ENCODE peak calls at places on chromosomes 1 and 21, in nine cellular contexts. One of them, this sample, is unnamed.

GRCh38 chr1:30763654-30764248 is 6.2 kb upstream of the LAPTM5 start:
- DNase-seq in amygdala: no peak
- DNase-seq in lower leg skin: no peak
- DNase-seq in activated CD4-positive, alpha-beta T cell treated with anti-CD3 and anti-CD28 coated beads for 48 hours: no peak
- DNase-seq in GM20000: no peak
- DNase-seq in NCI-H510A: no peak
- DNase-seq in ascending aorta: no peak
- DNase-seq in left cardiac atrium: no peak
- DNase-seq in thyroid gland: peak
- DNase-seq in this sample: no peak

GRCh38 chr1:47914218-47914937 is 82.8 kb downstream of the TRABD2B start:
- DNase-seq in amygdala: no peak
- DNase-seq in lower leg skin: no peak
- DNase-seq in activated CD4-positive, alpha-beta T cell treated with anti-CD3 and anti-CD28 coated beads for 48 hours: no peak
- DNase-seq in GM20000: no peak
- DNase-seq in NCI-H510A: no peak
- DNase-seq in ascending aorta: no peak
- DNase-seq in left cardiac atrium: no peak
- DNase-seq in thyroid gland: no peak
- DNase-seq in this sample: no peak

GRCh38 chr21:38802050-38803026 is 3.4 kb upstream of the ETS2 start:
- DNase-seq in amygdala: no peak
- DNase-seq in lower leg skin: peak
- DNase-seq in activated CD4-positive, alpha-beta T cell treated with anti-CD3 and anti-CD28 coated beads for 48 hours: no peak
- DNase-seq in GM20000: no peak
- DNase-seq in NCI-H510A: no peak
- DNase-seq in ascending aorta: no peak
- DNase-seq in left cardiac atrium: no peak
- DNase-seq in thyroid gland: no peak
- DNase-seq in this sample: no peak

GRCh38 chr1:64006276-64007051 is 197.0 kb upstream of the UBE2U start:
- DNase-seq in amygdala: no peak
- DNase-seq in lower leg skin: no peak
- DNase-seq in activated CD4-positive, alpha-beta T cell treated with anti-CD3 and anti-CD28 coated beads for 48 hours: peak
- DNase-seq in GM20000: no peak
- DNase-seq in NCI-H510A: peak
- DNase-seq in ascending aorta: no peak
- DNase-seq in left cardiac atrium: no peak
- DNase-seq in thyroid gland: no peak
- DNase-seq in this sample: peak

GRCh38 chr1:169601096-169601881 is 15.0 kb upstream of the F5 start:
- DNase-seq in amygdala: no peak
- DNase-seq in lower leg skin: no peak
- DNase-seq in activated CD4-positive, alpha-beta T cell treated with anti-CD3 and anti-CD28 coated beads for 48 hours: no peak
- DNase-seq in GM20000: peak
- DNase-seq in NCI-H510A: no peak
- DNase-seq in ascending aorta: no peak
- DNase-seq in left cardiac atrium: no peak
- DNase-seq in thyroid gland: no peak
- DNase-seq in this sample: no peak

GRCh38 chr21:32803651-32804050 is 32.1 kb upstream of the PAXBP1 start:
- DNase-seq in amygdala: no peak
- DNase-seq in lower leg skin: no peak
- DNase-seq in activated CD4-positive, alpha-beta T cell treated with anti-CD3 and anti-CD28 coated beads for 48 hours: peak
- DNase-seq in GM20000: no peak
- DNase-seq in NCI-H510A: no peak
- DNase-seq in ascending aorta: no peak
- DNase-seq in left cardiac atrium: no peak
- DNase-seq in thyroid gland: no peak
- DNase-seq in this sample: no peak

GRCh38 chr1:57424231-57425027 is 569 bp upstream of the DAB1 start:
- DNase-seq in amygdala: no peak
- DNase-seq in lower leg skin: no peak
- DNase-seq in activated CD4-positive, alpha-beta T cell treated with anti-CD3 and anti-CD28 coated beads for 48 hours: peak
- DNase-seq in GM20000: no peak
- DNase-seq in NCI-H510A: peak
- DNase-seq in ascending aorta: no peak
- DNase-seq in left cardiac atrium: peak
- DNase-seq in thyroid gland: no peak
- DNase-seq in this sample: no peak

GRCh38 chr1:30907641-30908445 is 715 bp downstream of the SDC3 start:
- DNase-seq in amygdala: no peak
- DNase-seq in lower leg skin: no peak
- DNase-seq in activated CD4-positive, alpha-beta T cell treated with anti-CD3 and anti-CD28 coated beads for 48 hours: no peak
- DNase-seq in GM20000: no peak
- DNase-seq in NCI-H510A: no peak
- DNase-seq in ascending aorta: no peak
- DNase-seq in left cardiac atrium: no peak
- DNase-seq in thyroid gland: peak
- DNase-seq in this sample: no peak

GRCh38 chr1:39646232-39647081 is 7.0 kb upstream of the HEYL start:
- DNase-seq in amygdala: no peak
- DNase-seq in lower leg skin: peak
- DNase-seq in activated CD4-positive, alpha-beta T cell treated with anti-CD3 and anti-CD28 coated beads for 48 hours: no peak
- DNase-seq in GM20000: no peak
- DNase-seq in NCI-H510A: no peak
- DNase-seq in ascending aorta: no peak
- DNase-seq in left cardiac atrium: peak
- DNase-seq in thyroid gland: peak
- DNase-seq in this sample: no peak

GRCh38 chr1:8097077-8097799 is 71.1 kb upstream of the ERRFI1 start:
- DNase-seq in amygdala: no peak
- DNase-seq in lower leg skin: no peak
- DNase-seq in activated CD4-positive, alpha-beta T cell treated with anti-CD3 and anti-CD28 coated beads for 48 hours: peak
- DNase-seq in GM20000: peak
- DNase-seq in NCI-H510A: peak
- DNase-seq in ascending aorta: no peak
- DNase-seq in left cardiac atrium: no peak
- DNase-seq in thyroid gland: no peak
- DNase-seq in this sample: no peak

GRCh38 chr21:39715804-39716397 is 29.1 kb upstream of the IGSF5 start:
- DNase-seq in amygdala: peak
- DNase-seq in lower leg skin: peak
- DNase-seq in activated CD4-positive, alpha-beta T cell treated with anti-CD3 and anti-CD28 coated beads for 48 hours: peak
- DNase-seq in GM20000: peak
- DNase-seq in NCI-H510A: no peak
- DNase-seq in ascending aorta: no peak
- DNase-seq in left cardiac atrium: peak
- DNase-seq in thyroid gland: peak
- DNase-seq in this sample: peak

GRCh38 chr21:34534522-34534921 is 22.5 kb upstream of the KCNE1 start:
- DNase-seq in amygdala: no peak
- DNase-seq in lower leg skin: no peak
- DNase-seq in activated CD4-positive, alpha-beta T cell treated with anti-CD3 and anti-CD28 coated beads for 48 hours: no peak
- DNase-seq in GM20000: peak
- DNase-seq in NCI-H510A: no peak
- DNase-seq in ascending aorta: no peak
- DNase-seq in left cardiac atrium: no peak
- DNase-seq in thyroid gland: no peak
- DNase-seq in this sample: no peak

GRCh38 chr1:156356262-156356874 is 12.6 kb upstream of the RHBG start:
- DNase-seq in amygdala: no peak
- DNase-seq in lower leg skin: no peak
- DNase-seq in activated CD4-positive, alpha-beta T cell treated with anti-CD3 and anti-CD28 coated beads for 48 hours: peak
- DNase-seq in GM20000: no peak
- DNase-seq in NCI-H510A: no peak
- DNase-seq in ascending aorta: no peak
- DNase-seq in left cardiac atrium: no peak
- DNase-seq in thyroid gland: peak
- DNase-seq in this sample: no peak

GRCh38 chr21:45318556-45319341 is 31.1 kb upstream of the POFUT2 start:
- DNase-seq in amygdala: no peak
- DNase-seq in lower leg skin: peak
- DNase-seq in activated CD4-positive, alpha-beta T cell treated with anti-CD3 and anti-CD28 coated beads for 48 hours: no peak
- DNase-seq in GM20000: no peak
- DNase-seq in NCI-H510A: no peak
- DNase-seq in ascending aorta: peak
- DNase-seq in left cardiac atrium: peak
- DNase-seq in thyroid gland: no peak
- DNase-seq in this sample: no peak

GRCh38 chr1:34619256-34619655 is 135.6 kb upstream of the GJB5 start:
- DNase-seq in amygdala: no peak
- DNase-seq in lower leg skin: no peak
- DNase-seq in activated CD4-positive, alpha-beta T cell treated with anti-CD3 and anti-CD28 coated beads for 48 hours: no peak
- DNase-seq in GM20000: no peak
- DNase-seq in NCI-H510A: no peak
- DNase-seq in ascending aorta: no peak
- DNase-seq in left cardiac atrium: no peak
- DNase-seq in thyroid gland: no peak
- DNase-seq in this sample: no peak

GRCh38 chr1:41241748-41242644 is at the start of gene SCMH1:
- DNase-seq in amygdala: peak
- DNase-seq in lower leg skin: peak
- DNase-seq in activated CD4-positive, alpha-beta T cell treated with anti-CD3 and anti-CD28 coated beads for 48 hours: peak
- DNase-seq in GM20000: peak
- DNase-seq in NCI-H510A: peak
- DNase-seq in ascending aorta: no peak
- DNase-seq in left cardiac atrium: peak
- DNase-seq in thyroid gland: peak
- DNase-seq in this sample: peak

GRCh38 chr1:215719569-215719968 is 152.5 kb downstream of the KCTD3 start:
- DNase-seq in amygdala: no peak
- DNase-seq in lower leg skin: no peak
- DNase-seq in activated CD4-positive, alpha-beta T cell treated with anti-CD3 and anti-CD28 coated beads for 48 hours: no peak
- DNase-seq in GM20000: no peak
- DNase-seq in NCI-H510A: no peak
- DNase-seq in ascending aorta: no peak
- DNase-seq in left cardiac atrium: no peak
- DNase-seq in thyroid gland: no peak
- DNase-seq in this sample: no peak

GRCh38 chr1:201348211-201348566 is 29.3 kb downstream of the TNNT2 start:
- DNase-seq in amygdala: no peak
- DNase-seq in lower leg skin: no peak
- DNase-seq in activated CD4-positive, alpha-beta T cell treated with anti-CD3 and anti-CD28 coated beads for 48 hours: peak
- DNase-seq in GM20000: peak
- DNase-seq in NCI-H510A: no peak
- DNase-seq in ascending aorta: no peak
- DNase-seq in left cardiac atrium: peak
- DNase-seq in thyroid gland: peak
- DNase-seq in this sample: no peak

GRCh38 chr1:201769966-201770365 is 59.0 kb upstream of the IPO9 start:
- DNase-seq in amygdala: peak
- DNase-seq in lower leg skin: no peak
- DNase-seq in activated CD4-positive, alpha-beta T cell treated with anti-CD3 and anti-CD28 coated beads for 48 hours: no peak
- DNase-seq in GM20000: no peak
- DNase-seq in NCI-H510A: no peak
- DNase-seq in ascending aorta: no peak
- DNase-seq in left cardiac atrium: peak
- DNase-seq in thyroid gland: no peak
- DNase-seq in this sample: no peak

GRCh38 chr1:51708911-51709760 is 92.2 kb downstream of the OSBPL9 start:
- DNase-seq in amygdala: no peak
- DNase-seq in lower leg skin: no peak
- DNase-seq in activated CD4-positive, alpha-beta T cell treated with anti-CD3 and anti-CD28 coated beads for 48 hours: no peak
- DNase-seq in GM20000: no peak
- DNase-seq in NCI-H510A: no peak
- DNase-seq in ascending aorta: no peak
- DNase-seq in left cardiac atrium: no peak
- DNase-seq in thyroid gland: peak
- DNase-seq in this sample: no peak

GRCh38 chr1:150272379-150272840 is at the start of gene C1orf54:
- DNase-seq in amygdala: peak
- DNase-seq in lower leg skin: no peak
- DNase-seq in activated CD4-positive, alpha-beta T cell treated with anti-CD3 and anti-CD28 coated beads for 48 hours: no peak
- DNase-seq in GM20000: no peak
- DNase-seq in NCI-H510A: no peak
- DNase-seq in ascending aorta: peak
- DNase-seq in left cardiac atrium: peak
- DNase-seq in thyroid gland: no peak
- DNase-seq in this sample: no peak

GRCh38 chr1:19212167-19212566 is 2.1 kb upstream of the UBR4 start:
- DNase-seq in amygdala: no peak
- DNase-seq in lower leg skin: no peak
- DNase-seq in activated CD4-positive, alpha-beta T cell treated with anti-CD3 and anti-CD28 coated beads for 48 hours: no peak
- DNase-seq in GM20000: no peak
- DNase-seq in NCI-H510A: no peak
- DNase-seq in ascending aorta: no peak
- DNase-seq in left cardiac atrium: no peak
- DNase-seq in thyroid gland: no peak
- DNase-seq in this sample: no peak

GRCh38 chr1:30318864-30319718 is 404.3 kb downstream of the MATN1 start:
- DNase-seq in amygdala: no peak
- DNase-seq in lower leg skin: peak
- DNase-seq in activated CD4-positive, alpha-beta T cell treated with anti-CD3 and anti-CD28 coated beads for 48 hours: no peak
- DNase-seq in GM20000: no peak
- DNase-seq in NCI-H510A: no peak
- DNase-seq in ascending aorta: no peak
- DNase-seq in left cardiac atrium: no peak
- DNase-seq in thyroid gland: no peak
- DNase-seq in this sample: no peak

GRCh38 chr1:15836772-15837669 is 10.5 kb upstream of the SPEN start:
- DNase-seq in amygdala: no peak
- DNase-seq in lower leg skin: peak
- DNase-seq in activated CD4-positive, alpha-beta T cell treated with anti-CD3 and anti-CD28 coated beads for 48 hours: peak
- DNase-seq in GM20000: peak
- DNase-seq in NCI-H510A: no peak
- DNase-seq in ascending aorta: no peak
- DNase-seq in left cardiac atrium: peak
- DNase-seq in thyroid gland: no peak
- DNase-seq in this sample: peak

GRCh38 chr1:110605446-110605845 is 712 bp downstream of the KCNA2 start:
- DNase-seq in amygdala: no peak
- DNase-seq in lower leg skin: peak
- DNase-seq in activated CD4-positive, alpha-beta T cell treated with anti-CD3 and anti-CD28 coated beads for 48 hours: no peak
- DNase-seq in GM20000: no peak
- DNase-seq in NCI-H510A: no peak
- DNase-seq in ascending aorta: no peak
- DNase-seq in left cardiac atrium: no peak
- DNase-seq in thyroid gland: no peak
- DNase-seq in this sample: no peak

GRCh38 chr1:202143011-202143767 is 1.3 kb downstream of the ARL8A start:
- DNase-seq in amygdala: no peak
- DNase-seq in lower leg skin: no peak
- DNase-seq in activated CD4-positive, alpha-beta T cell treated with anti-CD3 and anti-CD28 coated beads for 48 hours: peak
- DNase-seq in GM20000: peak
- DNase-seq in NCI-H510A: no peak
- DNase-seq in ascending aorta: no peak
- DNase-seq in left cardiac atrium: peak
- DNase-seq in thyroid gland: peak
- DNase-seq in this sample: peak

GRCh38 chr1:222909586-222909985 is 94.7 kb downstream of the DISP1 start:
- DNase-seq in amygdala: no peak
- DNase-seq in lower leg skin: no peak
- DNase-seq in activated CD4-positive, alpha-beta T cell treated with anti-CD3 and anti-CD28 coated beads for 48 hours: no peak
- DNase-seq in GM20000: no peak
- DNase-seq in NCI-H510A: no peak
- DNase-seq in ascending aorta: no peak
- DNase-seq in left cardiac atrium: no peak
- DNase-seq in thyroid gland: peak
- DNase-seq in this sample: peak

GRCh38 chr1:173864179-173864867 is 3.5 kb downstream of the GAS5 start:
- DNase-seq in amygdala: no peak
- DNase-seq in lower leg skin: no peak
- DNase-seq in activated CD4-positive, alpha-beta T cell treated with anti-CD3 and anti-CD28 coated beads for 48 hours: no peak
- DNase-seq in GM20000: no peak
- DNase-seq in NCI-H510A: no peak
- DNase-seq in ascending aorta: no peak
- DNase-seq in left cardiac atrium: no peak
- DNase-seq in thyroid gland: no peak
- DNase-seq in this sample: no peak

GRCh38 chr1:1393014-1393413 is 6.1 kb downstream of the CCNL2 start:
- DNase-seq in amygdala: no peak
- DNase-seq in lower leg skin: no peak
- DNase-seq in activated CD4-positive, alpha-beta T cell treated with anti-CD3 and anti-CD28 coated beads for 48 hours: no peak
- DNase-seq in GM20000: no peak
- DNase-seq in NCI-H510A: no peak
- DNase-seq in ascending aorta: no peak
- DNase-seq in left cardiac atrium: no peak
- DNase-seq in thyroid gland: no peak
- DNase-seq in this sample: no peak

GRCh38 chr1:150066838-150067183 is 765 bp upstream of the VPS45 start:
- DNase-seq in amygdala: peak
- DNase-seq in lower leg skin: peak
- DNase-seq in activated CD4-positive, alpha-beta T cell treated with anti-CD3 and anti-CD28 coated beads for 48 hours: peak
- DNase-seq in GM20000: peak
- DNase-seq in NCI-H510A: peak
- DNase-seq in ascending aorta: no peak
- DNase-seq in left cardiac atrium: peak
- DNase-seq in thyroid gland: peak
- DNase-seq in this sample: peak

GRCh38 chr1:244137725-244138124 is 86.6 kb downstream of the ZBTB18 start:
- DNase-seq in amygdala: no peak
- DNase-seq in lower leg skin: no peak
- DNase-seq in activated CD4-positive, alpha-beta T cell treated with anti-CD3 and anti-CD28 coated beads for 48 hours: no peak
- DNase-seq in GM20000: no peak
- DNase-seq in NCI-H510A: no peak
- DNase-seq in ascending aorta: no peak
- DNase-seq in left cardiac atrium: no peak
- DNase-seq in thyroid gland: no peak
- DNase-seq in this sample: no peak